ENCODE peak calls at places on chromosome 16, in eight cellular contexts. G is cardiac muscle cell; C is lower lobe of right lung; K is adrenal gland; H is fibroblast of lung; A is A549; D is CD8-positive, alpha-beta T cell; L is CD8-positive, alpha-beta memory T cell. U is an unnamed sample. For H3K4me1, the result is how much of the 10 kb centered on the place peaks cover.

GRCh38 chr16:73217654-73218053 is 169.7 kb upstream of the ZFHX3 start:
- DNase-seq in G (no peak), C (no peak), K (no peak), H (no peak), A (no peak), D (no peak), L (no peak), U (no peak)

GRCh38 chr16:19167710-19168172 is 299 bp upstream of the SYT17 start:
- DNase-seq in G (peak), C (peak), K (peak), H (peak), A (peak), D (no peak), L (no peak), U (no peak)

GRCh38 chr16:82655315-82655714 is 28.5 kb downstream of the CDH13 start:
- DNase-seq in G (no peak), C (no peak), K (no peak), H (peak), A (no peak), D (peak), L (peak), U (peak)

GRCh38 chr16:48335961-48336360 is 49.3 kb downstream of the SIAH1 start:
- DNase-seq in G (no peak), C (no peak), K (no peak), H (peak), A (no peak), D (no peak), L (no peak), U (no peak)

GRCh38 chr16:15493416-15494181 is 59.2 kb downstream of the BMERB1 start:
- DNase-seq in G (no peak), C (no peak), K (no peak), H (peak), A (no peak), D (no peak), L (no peak), U (no peak)

GRCh38 chr16:50928065-50928464 is 186.2 kb downstream of the CYLD start:
- DNase-seq in G (no peak), C (peak), K (no peak), H (no peak), A (no peak), D (no peak), L (no peak), U (no peak)

GRCh38 chr16:46568472-46569230 is 52.5 kb downstream of the SHCBP1 start:
- DNase-seq in G (no peak), C (no peak), K (no peak), H (no peak), A (no peak), D (no peak), L (no peak), U (no peak)

GRCh38 chr16:76277099-76278030 is at the start of gene CNTNAP4:
- DNase-seq in G (no peak), C (no peak), K (no peak), H (peak), A (no peak), D (no peak), L (no peak), U (no peak)

GRCh38 chr16:87570938-87571867 is 31.1 kb upstream of the JPH3 start:
- DNase-seq in G (peak), C (peak), K (peak), H (peak), A (peak), D (no peak), L (no peak), U (no peak)

GRCh38 chr16:46882304-46882939 is 1.7 kb upstream of the GPT2 start:
- DNase-seq in G (no peak), C (no peak), K (no peak), H (no peak), A (no peak), D (no peak), L (no peak), U (no peak)

GRCh38 chr16:56977256-56977655 is 12.1 kb upstream of the NLRC5 start:
- DNase-seq in G (no peak), C (no peak), K (no peak), H (no peak), A (no peak), D (no peak), L (no peak), U (no peak)

GRCh38 chr16:79892278-79892677 is 291.7 kb upstream of the MAF start:
- DNase-seq in G (no peak), C (no peak), K (no peak), H (no peak), A (no peak), D (no peak), L (no peak), U (no peak)

GRCh38 chr16:66085651-66086050 is 280.8 kb upstream of the CDH5 start:
- DNase-seq in G (no peak), C (no peak), K (no peak), H (no peak), A (no peak), D (no peak), L (no peak), U (no peak)

GRCh38 chr16:844638-845348 is 44.3 kb upstream of the GNG13 start:
- DNase-seq in G (no peak), C (no peak), K (no peak), H (no peak), A (no peak), D (no peak), L (no peak), U (no peak)

GRCh38 chr16:31489616-31490584 is 7.0 kb downstream of the SLC5A2 start:
- DNase-seq in G (no peak), C (no peak), K (no peak), H (no peak), A (no peak), D (no peak), L (no peak), U (no peak)

GRCh38 chr16:65816556-65816955 is 549.9 kb upstream of the CDH5 start:
- DNase-seq in G (no peak), C (no peak), K (no peak), H (no peak), A (no peak), D (no peak), L (no peak), U (no peak)

GRCh38 chr16:53434436-53435065 is at the start of gene RBL2:
- DNase-seq in G (peak), C (peak), K (peak), H (peak), A (peak), D (peak), L (peak), U (peak)

GRCh38 chr16:3171855-3172593 is 16.0 kb upstream of the OR1F1 start:
- DNase-seq in G (no peak), C (peak), K (no peak), H (no peak), A (peak), D (no peak), L (no peak), U (no peak)

GRCh38 chr16:19361587-19361986 is 56.1 kb upstream of the TMC5 start:
- DNase-seq in G (no peak), C (no peak), K (no peak), H (no peak), A (no peak), D (no peak), L (no peak), U (no peak)

GRCh38 chr16:83779881-83780280 is 27.9 kb upstream of the HSBP1 start:
- DNase-seq in G (no peak), C (no peak), K (peak), H (peak), A (no peak), D (no peak), L (no peak), U (no peak)

GRCh38 chr16:695355-696089 is 5.3 kb upstream of the WDR24 start:
- DNase-seq in G (peak), C (peak), K (peak), H (no peak), A (peak), D (peak), L (peak), U (peak)

GRCh38 chr16:86245895-86246294 is 264.4 kb upstream of the FOXF1 start:
- DNase-seq in G (no peak), C (no peak), K (no peak), H (no peak), A (no peak), D (no peak), L (no peak), U (no peak)

GRCh38 chr16:5633845-5634440 is 536.3 kb upstream of the EEF2KMT start:
- DNase-seq in G (peak), C (no peak), K (no peak), H (peak), A (peak), D (no peak), L (no peak), U (no peak)

GRCh38 chr16:49356728-49357488 is 16.7 kb upstream of the C16orf78 start:
- DNase-seq in G (no peak), C (no peak), K (no peak), H (no peak), A (no peak), D (no peak), L (no peak), U (no peak)

GRCh38 chr16:76446251-76446650 is 169.1 kb downstream of the CNTNAP4 start:
- DNase-seq in G (no peak), C (no peak), K (no peak), H (no peak), A (no peak), D (no peak), L (no peak), U (no peak)

GRCh38 chr16:56357765-56358322 is 67.5 kb downstream of the AMFR start:
- DNase-seq in G (no peak), C (peak), K (peak), H (no peak), A (no peak), D (no peak), L (no peak), U (no peak)

GRCh38 chr16:728131-728889 is 1.4 kb downstream of the HAGHL start:
- DNase-seq in G (peak), C (peak), K (peak), H (peak), A (peak), D (peak), L (peak), U (peak)

GRCh38 chr16:11341371-11341770 is 3.9 kb upstream of the RMI2 start:
- DNase-seq in G (no peak), C (no peak), K (no peak), H (no peak), A (no peak), D (no peak), L (no peak), U (no peak)

GRCh38 chr16:68367034-68367433 is 56.2 kb downstream of the PRMT7 start:
- DNase-seq in G (peak), C (no peak), K (peak), H (peak), A (peak), D (peak), L (no peak), U (peak)

GRCh38 chr16:1057252-1057932 is 15.2 kb upstream of the SSTR5 start:
- DNase-seq in G (peak), C (no peak), K (peak), H (no peak), A (no peak), D (peak), L (peak), U (peak)

GRCh38 chr16:14232106-14232890 is 161.2 kb downstream of the MRTFB start:
- DNase-seq in G (no peak), C (no peak), K (no peak), H (peak), A (no peak), D (no peak), L (no peak), U (no peak)

GRCh38 chr16:20004931-20005330 is 68.8 kb downstream of the GPR139 start:
- DNase-seq in G (no peak), C (no peak), K (no peak), H (no peak), A (no peak), D (no peak), L (no peak), U (no peak)

GRCh38 chr16:89095401-89095974 is 1.8 kb downstream of the ACSF3 start:
- DNase-seq in G (no peak), C (no peak), K (no peak), H (no peak), A (no peak), D (no peak), L (no peak), U (no peak)

GRCh38 chr16:89098767-89099430 is 5.2 kb downstream of the ACSF3 start:
- DNase-seq in G (no peak), C (no peak), K (no peak), H (no peak), A (no peak), D (peak), L (no peak), U (no peak)

GRCh38 chr16:89096042-89096717 is 2.5 kb downstream of the ACSF3 start:
- DNase-seq in G (no peak), C (no peak), K (no peak), H (no peak), A (no peak), D (no peak), L (no peak), U (no peak)

GRCh38 chr16:89096768-89097527 is 3.3 kb downstream of the ACSF3 start:
- DNase-seq in G (no peak), C (no peak), K (no peak), H (no peak), A (no peak), D (peak), L (peak), U (peak)

DNA sequence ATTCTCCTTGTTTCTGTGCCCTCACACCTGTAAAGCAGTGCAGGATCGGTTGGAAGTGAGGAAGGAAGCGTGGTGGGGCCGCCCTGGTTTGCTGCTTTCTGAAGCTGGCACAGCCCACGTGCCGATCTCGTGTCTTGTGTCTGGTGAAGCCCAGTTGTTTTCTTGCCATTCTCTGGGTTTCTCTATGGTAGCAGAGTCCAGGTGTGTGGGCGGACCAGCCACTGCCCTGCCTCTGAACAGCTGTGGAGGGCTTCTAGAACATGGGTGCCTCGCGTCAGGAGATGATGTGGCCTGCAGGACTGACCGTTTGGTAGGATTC is 3.8 kb downstream of the ACSF3 start:
- DNase-seq in G (no peak), C (no peak), K (no peak), H (no peak), A (no peak), D (no peak), L (no peak), U (no peak)
- H3K4me3 ChIP-seq in G (no peak), C (no peak), K (no peak), H (no peak), A (no peak), D (peak), L (peak), U (no peak)

DNA sequence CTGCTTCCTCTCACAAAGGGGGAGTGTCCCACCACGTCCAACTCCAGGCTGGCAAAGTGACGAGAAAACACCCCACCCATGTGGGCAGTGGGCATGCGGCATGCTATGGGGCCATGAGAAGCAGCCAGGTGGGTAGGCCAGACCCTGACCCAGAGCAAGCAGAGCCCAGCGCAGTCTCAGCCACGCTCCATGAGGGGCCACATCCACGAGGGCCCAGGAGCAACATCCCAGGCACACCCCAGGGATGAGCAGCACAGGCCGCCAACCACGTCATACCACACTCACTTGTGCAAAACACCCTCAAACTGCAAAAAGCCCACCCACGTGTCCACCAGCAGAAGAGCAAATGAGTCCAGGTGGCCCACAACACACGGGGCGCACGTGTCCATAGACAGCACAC is 117.0 kb downstream of the ZNF778 start:
- DNase-seq in G (no peak), C (peak), K (no peak), H (no peak), A (no peak), D (no peak), L (no peak), U (no peak)
- H3K4me1 ChIP-seq in G (under half), C (half or more), K (under half), H (under half), A (half or more), D (half or more), L (half or more), U (half or more)

GRCh38 chr16:4262303-4262835 is 10.5 kb downstream of the TFAP4 start:
- DNase-seq in G (no peak), C (no peak), K (no peak), H (no peak), A (no peak), D (no peak), L (no peak), U (no peak)

GRCh38 chr16:4261557-4262172 is 11.2 kb downstream of the TFAP4 start:
- DNase-seq in G (peak), C (no peak), K (peak), H (peak), A (peak), D (peak), L (peak), U (peak)

GRCh38 chr16:4260360-4260759 is 12.5 kb downstream of the TFAP4 start:
- DNase-seq in G (no peak), C (peak), K (no peak), H (no peak), A (no peak), D (no peak), L (no peak), U (no peak)

GRCh38 chr16:4253394-4254150 is 11.7 kb upstream of the SRL start:
- DNase-seq in G (peak), C (peak), K (peak), H (peak), A (peak), D (peak), L (peak), U (peak)

GRCh38 chr16:4257646-4258556 is 14.9 kb downstream of the TFAP4 start:
- DNase-seq in G (no peak), C (no peak), K (no peak), H (no peak), A (no peak), D (no peak), L (no peak), U (no peak)
- H3K4me3 ChIP-seq in G (no peak), C (no peak), K (no peak), H (no peak), A (no peak), D (no peak), L (no peak), U (no peak)

DNA sequence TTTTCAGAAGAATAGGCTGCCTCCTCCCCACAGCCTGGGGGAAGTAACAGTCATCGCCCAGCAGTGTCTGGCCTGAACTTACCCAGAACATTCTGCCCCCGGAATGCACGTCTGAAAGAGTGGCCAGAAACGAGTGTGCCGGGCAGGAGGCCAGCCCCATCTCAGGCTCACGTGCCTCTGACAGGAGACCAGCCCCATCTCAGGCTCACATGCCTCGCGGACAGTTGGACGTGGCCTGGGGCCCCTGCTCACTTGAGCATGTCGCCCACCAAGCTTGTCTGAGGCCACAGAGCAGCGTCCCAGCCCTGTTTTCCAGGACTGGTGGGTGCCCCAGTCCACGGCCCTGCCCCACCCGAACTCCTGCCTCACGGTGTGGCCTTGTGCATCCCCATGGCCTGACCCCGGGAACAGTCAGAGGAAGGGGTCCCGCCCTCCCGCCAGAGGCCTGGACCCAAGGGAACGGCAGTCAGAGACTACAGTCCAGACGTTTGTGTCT is 16.3 kb upstream of the CDH15 start:
- DNase-seq in G (peak), C (peak), K (peak), H (peak), A (no peak), D (no peak), L (no peak), U (no peak)
- H3K4me1 ChIP-seq in G (under half), C (under half), K (under half), H (under half), A (under half), D (under half), L (under half), U (under half)

GRCh38 chr16:85171004-85171808 is 58.9 kb upstream of the CIBAR2 start:
- DNase-seq in G (no peak), C (peak), K (no peak), H (peak), A (no peak), D (peak), L (no peak), U (no peak)

GRCh38 chr16:85172465-85173071 is 60.3 kb upstream of the CIBAR2 start:
- DNase-seq in G (peak), C (peak), K (no peak), H (peak), A (peak), D (peak), L (no peak), U (no peak)

GRCh38 chr16:85170066-85171003 is 58.1 kb upstream of the CIBAR2 start:
- DNase-seq in G (no peak), C (peak), K (no peak), H (peak), A (no peak), D (peak), L (no peak), U (no peak)

GRCh38 chr16:85173077-85173980 is 61.1 kb upstream of the CIBAR2 start:
- DNase-seq in G (peak), C (peak), K (peak), H (peak), A (peak), D (peak), L (no peak), U (no peak)

GRCh38 chr16:85171809-85172464 is 59.7 kb upstream of the CIBAR2 start:
- DNase-seq in G (no peak), C (peak), K (no peak), H (peak), A (no peak), D (no peak), L (no peak), U (no peak)
- H3K4me3 ChIP-seq in G (peak), C (peak), K (no peak), H (peak), A (no peak), D (no peak), L (no peak), U (no peak)

GRCh38 chr16:70601576-70602575 is 44.5 kb upstream of the IL34 start:
- DNase-seq in G (no peak), C (no peak), K (no peak), H (peak), A (no peak), D (no peak), L (no peak), U (no peak)
- H3K4me1 ChIP-seq in G (under half), C (under half), K (under half), H (under half), A (under half), D (under half), L (under half), U (under half)

GRCh38 chr16:25052530-25052929 is 37.4 kb upstream of the ARHGAP17 start:
- DNase-seq in G (no peak), C (no peak), K (no peak), H (no peak), A (no peak), D (no peak), L (no peak), U (no peak)
- H3K4me3 ChIP-seq in G (no peak), C (no peak), K (no peak), H (no peak), A (no peak), D (no peak), L (peak), U (peak)

DNA sequence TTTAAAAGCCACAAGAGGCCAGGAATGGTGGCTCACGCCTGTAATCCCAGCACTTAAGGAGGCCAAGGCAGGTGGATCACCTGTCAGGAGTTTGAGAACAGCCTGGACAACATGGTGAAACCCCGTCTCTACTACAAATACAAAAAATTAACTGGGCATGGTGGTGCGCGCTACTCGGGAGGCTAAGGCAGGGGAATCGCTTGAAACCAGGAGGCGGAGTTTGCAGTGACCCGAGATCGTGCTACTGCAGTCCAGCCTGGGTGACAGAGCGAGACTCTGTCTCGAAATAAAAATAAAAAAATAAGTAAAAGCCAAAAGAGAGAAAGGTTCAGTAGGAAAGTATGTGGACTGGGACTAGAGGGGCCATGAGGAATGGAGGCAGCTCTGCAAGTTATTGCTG is 13.1 kb upstream of the ITGAL start:
- DNase-seq in G (no peak), C (no peak), K (no peak), H (no peak), A (no peak), D (no peak), L (no peak), U (no peak)
- H3K4me1 ChIP-seq in G (under half), C (under half), K (under half), H (under half), A (under half), D (under half), L (under half), U (under half)

U was measured in CD4-positive, CD25-positive, alpha-beta regulatory T cell.